ENCODE peak calls at places on chromosomes 7 and 10, in ten cellular contexts. S, D, J, Y, A, C, G, L, Z and B are unnamed samples. For H3K4me1, the result is how much of the 10 kb centered on the place peaks cover.

GRCh38 chr10:99917963-99918825 is 91.6 kb downstream of the DNMBP start:
- DNase-seq in D (peak), L (peak), J (peak), A (no peak), Z (no peak), Y (peak), S (no peak), C (peak), G (no peak), B (no peak)

GRCh38 chr10:52999681-53000080 is 227.1 kb upstream of the MBL2 start:
- DNase-seq in D (no peak), Y (no peak), J (no peak), S (no peak), C (no peak), L (no peak), A (no peak), G (no peak), Z (no peak), B (no peak)

GRCh38 chr7:140672382-140673062 is at the start of gene ADCK2:
- DNase-seq in G (no peak), Z (peak), J (peak), A (peak), L (peak), D (peak), S (no peak), C (peak), Y (no peak), B (peak)

GRCh38 chr10:126893841-126894240 is 11.4 kb upstream of the DOCK1 start:
- DNase-seq in J (no peak), D (no peak), Z (no peak), L (no peak), A (no peak), C (no peak), Y (no peak), G (no peak), S (no peak), B (no peak)

GRCh38 chr7:112930787-112931186 is 140.6 kb upstream of the TMEM168 start:
- DNase-seq in L (no peak), D (no peak), C (no peak), A (no peak), Y (peak), G (no peak), S (no peak), Z (no peak), J (no peak), B (no peak)

GRCh38 chr10:111506266-111507034 is 429.6 kb downstream of the ADRA2A start:
- DNase-seq in J (no peak), A (no peak), D (no peak), L (no peak), Z (no peak), Y (no peak), G (no peak), C (no peak), S (no peak), B (no peak)

GRCh38 chr10:118698421-118698820 is 56.3 kb downstream of the CACUL1 start:
- DNase-seq in L (no peak), S (no peak), G (peak), D (peak), Y (peak), A (no peak), Z (peak), J (no peak), C (no peak), B (no peak)

GRCh38 chr7:128831994-128832879 is 2.0 kb downstream of the FLNC start:
- DNase-seq in Y (peak), D (no peak), J (no peak), S (no peak), Z (no peak), C (peak), A (no peak), L (peak), G (no peak), B (no peak)

GRCh38 chr7:102138676-102139075 is 148.0 kb upstream of the SH2B2 start:
- DNase-seq in Z (no peak), S (no peak), Y (no peak), C (no peak), G (no peak), D (no peak), L (no peak), J (no peak), A (no peak), B (no peak)

GRCh38 chr7:104643587-104644217 is 315.3 kb downstream of the LHFPL3 start:
- DNase-seq in A (no peak), C (no peak), S (no peak), Z (no peak), L (no peak), D (no peak), Y (no peak), G (no peak), J (no peak), B (no peak)

GRCh38 chr10:61438141-61438984 is 14.8 kb downstream of the TMEM26 start:
- DNase-seq in C (no peak), D (no peak), G (peak), Y (peak), L (no peak), A (no peak), J (no peak), Z (no peak), S (no peak), B (no peak)

GRCh38 chr7:3592438-3593134 is 291.5 kb downstream of the SDK1 start:
- DNase-seq in J (no peak), G (no peak), Y (peak), C (no peak), L (no peak), A (no peak), Z (no peak), D (no peak), S (no peak), B (no peak)

DNA sequence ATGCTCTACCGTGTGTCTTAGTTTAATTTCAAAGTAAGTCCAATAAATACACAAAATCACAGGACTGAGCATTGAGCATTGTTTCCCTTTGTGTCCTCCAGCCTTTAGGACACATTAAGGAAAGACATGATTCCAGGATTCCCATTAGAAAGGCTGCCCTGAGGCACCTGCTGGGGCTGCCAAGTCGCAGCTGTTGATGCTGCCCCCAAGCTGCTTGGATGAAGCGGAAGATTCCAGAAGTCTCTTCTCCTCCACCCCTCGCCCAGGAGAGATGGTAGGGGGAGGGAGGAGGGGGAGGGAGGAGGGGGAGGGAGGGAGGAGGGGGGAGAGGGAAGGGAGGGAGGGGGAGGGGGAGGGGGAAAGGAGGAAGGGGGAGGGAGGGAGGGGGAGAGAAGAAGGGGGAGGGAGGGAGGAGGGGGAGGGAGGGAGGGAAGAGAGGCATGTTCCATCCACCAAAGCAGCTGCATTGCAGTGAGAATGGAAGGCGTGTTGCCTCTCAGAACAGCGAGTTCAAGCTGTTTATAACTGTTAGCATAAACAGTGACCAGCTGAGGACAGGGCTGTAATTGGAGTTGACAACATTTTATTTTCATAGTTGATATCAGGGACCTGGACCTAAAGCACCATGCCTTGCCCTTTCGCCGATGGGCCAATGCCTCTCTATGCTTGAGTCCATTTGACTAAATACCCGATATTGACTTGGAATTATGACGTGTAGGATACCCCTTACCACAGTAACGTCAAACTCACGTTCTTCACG is 67.3 kb downstream of the DIP2C start:
- DNase-seq in C (no peak), D (no peak), S (no peak), Y (peak), Z (no peak), A (peak), L (no peak), G (no peak), J (no peak), B (no peak)
- H3K4me1 ChIP-seq in C (under half), D (under half), S (under half), Y (under half), Z (under half), A (under half), L (half or more), G (under half), J (under half), B (under half)

DNA sequence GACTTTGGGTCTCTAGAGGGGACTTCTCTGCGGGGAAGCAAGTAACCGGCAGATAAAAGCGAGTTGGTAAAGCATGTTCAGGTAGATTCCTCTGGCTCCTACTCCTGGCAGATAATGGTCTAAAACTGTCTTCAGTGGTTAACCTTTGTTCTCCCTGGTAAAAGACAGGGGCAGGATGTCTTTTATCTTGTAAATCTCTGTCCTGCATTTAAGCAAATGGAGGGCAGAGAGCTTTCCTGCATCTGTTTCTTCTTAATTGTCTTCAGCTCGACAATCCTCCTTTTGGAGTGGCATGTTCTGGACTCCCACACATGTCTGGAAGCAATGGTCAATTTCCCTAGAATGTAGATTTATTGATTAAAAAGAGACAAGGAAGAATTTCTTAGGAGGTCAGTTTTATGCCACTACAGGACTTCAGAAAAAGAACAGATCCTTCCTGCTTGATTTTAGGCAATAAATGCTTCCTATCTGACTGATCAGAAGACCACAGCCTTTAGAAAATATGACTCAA is 16.6 kb downstream of the C7orf33 start:
- DNase-seq in G (peak), A (no peak), D (no peak), S (no peak), Z (no peak), C (no peak), J (no peak), L (no peak), Y (no peak), B (no peak)
- H3K27ac ChIP-seq in G (no peak), A (no peak), D (no peak), S (no peak), Z (no peak), C (no peak), J (no peak), L (no peak), Y (no peak), B (no peak)

GRCh38 chr10:49682879-49683278 is 3.4 kb downstream of the C10orf53 start:
- DNase-seq in Y (no peak), A (no peak), C (no peak), Z (no peak), L (no peak), S (no peak), G (no peak), J (no peak), D (no peak), B (no peak)

GRCh38 chr10:49678827-49679479 is 498 bp upstream of the C10orf53 start:
- DNase-seq in S (no peak), Z (no peak), G (no peak), C (no peak), D (no peak), J (no peak), L (no peak), Y (no peak), A (no peak), B (no peak)

GRCh38 chr10:49679480-49679893 is at the start of gene C10orf53:
- DNase-seq in L (no peak), Y (peak), A (peak), D (peak), S (no peak), G (no peak), C (no peak), Z (no peak), J (peak), B (peak)
- H3K4me3 ChIP-seq in L (no peak), Y (peak), A (peak), D (no peak), S (no peak), G (no peak), C (no peak), Z (no peak), J (no peak), B (no peak)

GRCh38 chr7:14600766-14601367 is 301.7 kb downstream of the DGKB start:
- DNase-seq in J (no peak), G (no peak), Z (no peak), L (no peak), D (no peak), S (no peak), A (peak), C (no peak), Y (no peak), B (no peak)

GRCh38 chr7:14602851-14603250 is 299.7 kb downstream of the DGKB start:
- DNase-seq in L (no peak), Z (no peak), C (no peak), Y (no peak), J (no peak), A (no peak), S (no peak), G (no peak), D (no peak), B (no peak)

GRCh38 chr7:14598978-14599377 is 303.6 kb downstream of the DGKB start:
- DNase-seq in D (no peak), C (no peak), Y (no peak), A (no peak), Z (no peak), L (no peak), G (no peak), J (no peak), S (no peak), B (no peak)

GRCh38 chr7:14606101-14606500 is 296.4 kb downstream of the DGKB start:
- DNase-seq in A (no peak), Y (peak), Z (no peak), L (no peak), C (no peak), S (no peak), J (no peak), G (no peak), D (no peak), B (no peak)

DNA sequence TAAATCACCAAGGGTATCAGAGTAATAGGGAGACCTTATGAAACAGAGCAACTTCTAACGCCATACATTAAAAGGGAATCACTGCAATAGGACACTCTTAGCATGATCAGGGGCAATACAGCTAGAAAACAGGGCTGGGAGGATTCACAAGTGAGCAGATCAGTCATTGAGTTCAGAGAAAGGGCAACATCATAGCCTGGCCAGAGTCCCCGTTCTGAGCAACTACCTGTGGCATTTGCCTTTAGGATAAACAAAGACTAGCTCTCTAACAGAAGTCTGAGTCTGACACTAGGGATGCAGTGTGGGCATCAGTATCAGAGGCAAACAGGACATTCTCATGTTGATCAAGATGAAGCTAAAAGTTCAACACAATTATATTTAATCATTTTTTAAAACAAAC is 297.9 kb downstream of the DGKB start:
- DNase-seq in S (no peak), A (no peak), Y (no peak), J (no peak), C (no peak), Z (no peak), L (no peak), G (no peak), D (no peak), B (no peak)
- H3K4me1 ChIP-seq in S (under half), A (under half), Y (under half), J (under half), C (under half), Z (under half), L (under half), G (under half), D (under half), B (under half)

GRCh38 chr7:116269466-116269865 is 59.1 kb downstream of the TES start:
- DNase-seq in Z (no peak), D (no peak), Y (peak), A (no peak), G (no peak), C (no peak), S (no peak), J (no peak), L (no peak), B (no peak)

GRCh38 chr7:116271161-116271979 is 61.0 kb downstream of the TES start:
- DNase-seq in J (no peak), Y (peak), S (no peak), D (no peak), C (no peak), A (no peak), Z (no peak), L (no peak), G (no peak), B (no peak)

GRCh38 chr7:116273283-116273917 is 63.1 kb downstream of the TES start:
- DNase-seq in D (no peak), J (no peak), Z (no peak), Y (no peak), G (no peak), A (no peak), C (no peak), S (no peak), L (no peak), B (no peak)

GRCh38 chr7:116273918-116274301 is 63.6 kb downstream of the TES start:
- DNase-seq in Y (no peak), G (no peak), D (no peak), A (no peak), J (no peak), S (no peak), L (no peak), C (no peak), Z (no peak), B (no peak)

DNA sequence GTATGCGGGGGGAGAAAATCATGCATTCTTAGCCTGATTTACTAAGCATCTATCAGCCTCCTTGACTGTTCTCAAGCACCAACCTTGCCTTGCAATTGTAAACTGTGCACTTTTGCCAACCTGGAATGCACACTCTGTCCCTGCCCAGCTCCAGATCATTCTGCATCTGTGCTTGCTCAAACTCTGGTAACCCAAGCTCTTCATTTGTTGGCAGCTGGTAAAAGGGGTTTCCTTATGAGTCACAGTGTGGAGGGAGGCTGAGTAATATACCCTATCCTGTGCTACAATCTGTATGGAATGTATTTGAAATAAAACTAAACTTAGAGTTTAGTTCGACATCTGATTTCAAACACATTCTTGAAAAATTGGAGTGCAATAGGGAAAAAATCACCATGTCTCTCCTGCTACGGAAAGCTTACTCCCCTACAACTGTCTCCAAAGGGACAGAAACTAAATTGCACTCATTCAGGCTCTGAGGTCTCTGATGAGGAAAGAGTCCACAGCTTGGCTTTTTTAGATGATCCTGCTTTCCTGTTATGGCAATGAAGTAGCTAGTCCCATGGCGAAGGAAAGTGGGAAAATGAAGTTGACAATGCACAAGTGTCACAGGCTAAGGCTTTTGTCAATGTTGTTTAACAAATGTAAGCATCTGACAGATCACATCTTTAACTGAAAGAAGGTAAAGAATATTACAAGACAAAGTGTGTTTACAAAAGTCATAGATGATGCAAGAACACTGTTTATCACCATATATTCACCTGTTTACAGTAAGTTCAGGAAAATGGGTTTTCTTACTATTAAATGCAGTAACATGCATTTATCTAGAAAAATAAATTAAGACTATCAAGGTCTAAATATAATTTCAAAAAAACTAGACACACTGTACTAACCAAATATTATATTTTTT is 61.9 kb downstream of the TES start:
- DNase-seq in J (peak), L (peak), D (peak), Z (no peak), Y (peak), S (peak), A (no peak), G (no peak), C (peak), B (no peak)
- H3K27ac ChIP-seq in J (peak), L (peak), D (peak), Z (no peak), Y (peak), S (peak), A (peak), G (no peak), C (no peak), B (peak)

DNA sequence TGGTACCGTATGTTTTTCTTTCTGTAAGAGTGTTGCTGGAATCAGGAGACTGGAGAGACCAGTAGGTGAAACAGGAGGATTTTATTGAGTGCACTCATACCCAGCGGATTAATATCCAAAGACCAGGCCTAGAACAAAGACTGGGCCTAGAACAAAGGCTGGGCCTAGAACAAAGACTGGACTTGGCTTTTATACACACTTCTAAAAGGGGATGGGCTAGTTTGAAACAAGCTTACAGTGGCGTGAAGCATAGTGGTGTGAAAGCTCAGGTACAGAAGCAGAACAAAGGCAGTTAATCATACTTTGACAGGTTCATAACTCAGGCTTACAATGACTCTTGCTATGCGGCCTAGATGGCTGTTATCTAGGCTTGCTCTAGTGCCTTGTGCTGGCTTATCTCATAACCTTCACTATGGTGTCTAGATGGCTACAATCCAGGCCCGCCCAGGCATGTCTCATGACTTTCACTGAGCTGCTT is 67.7 kb downstream of the TRIM24 start:
- DNase-seq in J (no peak), Z (no peak), L (no peak), S (no peak), Y (peak), C (no peak), A (no peak), D (no peak), G (no peak), B (no peak)
- H3K4me3 ChIP-seq in J (no peak), Z (no peak), L (no peak), S (no peak), Y (no peak), C (no peak), A (no peak), D (no peak), G (no peak), B (no peak)

GRCh38 chr10:77604941-77605351 is 32.7 kb downstream of the KCNMA1 start:
- DNase-seq in Y (no peak), D (peak), S (no peak), L (no peak), A (no peak), G (no peak), Z (no peak), C (no peak), J (no peak), B (no peak)
- H3K4me1 ChIP-seq in Y (under half), D (under half), S (under half), L (under half), A (under half), G (under half), Z (under half), C (under half), J (under half), B (under half)